ENCODE peak calls at places on chromosomes 4 and X, in nine cellular contexts. One of them, this sample, is unnamed.
A peak's percentile ranks its signal among the peaks of the same experiment; 100 is the strongest.

GRCh38 chr4:42331914-42332368 is 65.3 kb upstream of the SHISA3 start:
- DNase-seq in mucosa of gallbladder: no peak
- DNase-seq in posterior vena cava: no peak
- DNase-seq in AG04449: no peak
- DNase-seq in GM12891: no peak
- DNase-seq in Ammon's horn: no peak
- DNase-seq in IMR-90: peak; percentile 56
- DNase-seq in effector memory CD8-positive, alpha-beta T cell: no peak
- DNase-seq in stimulated activated CD4-positive, alpha-beta T cell treated with anti-CD3 and anti-CD28 coated beads, Interleukin-2, amount 100 ng/mL, for 4 hours: no peak
- DNase-seq in this sample: peak; percentile 11

GRCh38 chr4:122480023-122480422 is 23.5 kb upstream of the IL2 start:
- DNase-seq in GM12891: no peak
- DNase-seq in stimulated activated CD4-positive, alpha-beta T cell treated with anti-CD3 and anti-CD28 coated beads, Interleukin-2, amount 100 ng/mL, for 4 hours: no peak
- DNase-seq in AG04449: no peak
- DNase-seq in posterior vena cava: no peak
- DNase-seq in mucosa of gallbladder: no peak
- DNase-seq in Ammon's horn: no peak
- DNase-seq in effector memory CD8-positive, alpha-beta T cell: no peak
- DNase-seq in IMR-90: peak; percentile 44
- DNase-seq in this sample: peak; percentile 46

GRCh38 chrX:152070186-152070585 is 68.2 kb downstream of the MAGEA10 start:
- DNase-seq in stimulated activated CD4-positive, alpha-beta T cell treated with anti-CD3 and anti-CD28 coated beads, Interleukin-2, amount 100 ng/mL, for 4 hours: no peak
- DNase-seq in IMR-90: no peak
- DNase-seq in mucosa of gallbladder: no peak
- DNase-seq in GM12891: no peak
- DNase-seq in Ammon's horn: no peak
- DNase-seq in effector memory CD8-positive, alpha-beta T cell: no peak
- DNase-seq in posterior vena cava: no peak
- DNase-seq in AG04449: no peak
- DNase-seq in this sample: no peak

GRCh38 chr4:123478859-123479345 is 82.3 kb downstream of the SPRY1 start:
- DNase-seq in IMR-90: peak; percentile 49
- DNase-seq in effector memory CD8-positive, alpha-beta T cell: no peak
- DNase-seq in GM12891: no peak
- DNase-seq in mucosa of gallbladder: peak; percentile 50
- DNase-seq in AG04449: peak; percentile 19
- DNase-seq in posterior vena cava: no peak
- DNase-seq in stimulated activated CD4-positive, alpha-beta T cell treated with anti-CD3 and anti-CD28 coated beads, Interleukin-2, amount 100 ng/mL, for 4 hours: no peak
- DNase-seq in Ammon's horn: no peak
- DNase-seq in this sample: peak; percentile 27

GRCh38 chr4:98318521-98318920 is 57.3 kb downstream of the RAP1GDS1 start:
- DNase-seq in GM12891: no peak
- DNase-seq in posterior vena cava: no peak
- DNase-seq in Ammon's horn: no peak
- DNase-seq in stimulated activated CD4-positive, alpha-beta T cell treated with anti-CD3 and anti-CD28 coated beads, Interleukin-2, amount 100 ng/mL, for 4 hours: no peak
- DNase-seq in mucosa of gallbladder: no peak
- DNase-seq in AG04449: no peak
- DNase-seq in IMR-90: no peak
- DNase-seq in effector memory CD8-positive, alpha-beta T cell: no peak
- DNase-seq in this sample: no peak

GRCh38 chrX:84729809-84730208 is 227.6 kb upstream of the HDX start:
- DNase-seq in GM12891: peak; percentile 1
- DNase-seq in effector memory CD8-positive, alpha-beta T cell: no peak
- DNase-seq in IMR-90: peak; percentile 31
- DNase-seq in AG04449: no peak
- DNase-seq in Ammon's horn: peak; percentile 40
- DNase-seq in stimulated activated CD4-positive, alpha-beta T cell treated with anti-CD3 and anti-CD28 coated beads, Interleukin-2, amount 100 ng/mL, for 4 hours: no peak
- DNase-seq in mucosa of gallbladder: no peak
- DNase-seq in posterior vena cava: no peak
- DNase-seq in this sample: no peak

GRCh38 chr4:33067221-33067620 is 2347.1 kb downstream of the PCDH7 start:
- DNase-seq in IMR-90: peak; percentile 18
- DNase-seq in mucosa of gallbladder: no peak
- DNase-seq in stimulated activated CD4-positive, alpha-beta T cell treated with anti-CD3 and anti-CD28 coated beads, Interleukin-2, amount 100 ng/mL, for 4 hours: no peak
- DNase-seq in AG04449: no peak
- DNase-seq in Ammon's horn: no peak
- DNase-seq in effector memory CD8-positive, alpha-beta T cell: no peak
- DNase-seq in posterior vena cava: no peak
- DNase-seq in GM12891: no peak
- DNase-seq in this sample: no peak

GRCh38 chr4:144820115-144820514 is 174.2 kb downstream of the HHIP start:
- DNase-seq in Ammon's horn: no peak
- DNase-seq in effector memory CD8-positive, alpha-beta T cell: no peak
- DNase-seq in mucosa of gallbladder: no peak
- DNase-seq in posterior vena cava: no peak
- DNase-seq in IMR-90: peak; percentile 11
- DNase-seq in GM12891: no peak
- DNase-seq in stimulated activated CD4-positive, alpha-beta T cell treated with anti-CD3 and anti-CD28 coated beads, Interleukin-2, amount 100 ng/mL, for 4 hours: no peak
- DNase-seq in AG04449: peak; percentile 21
- DNase-seq in this sample: no peak

GRCh38 chr4:72326692-72327632 is 242.1 kb downstream of the ADAMTS3 start:
- DNase-seq in mucosa of gallbladder: no peak
- DNase-seq in stimulated activated CD4-positive, alpha-beta T cell treated with anti-CD3 and anti-CD28 coated beads, Interleukin-2, amount 100 ng/mL, for 4 hours: no peak
- DNase-seq in GM12891: no peak
- DNase-seq in IMR-90: peak; percentile 42
- DNase-seq in AG04449: peak; percentile 4
- DNase-seq in posterior vena cava: no peak
- DNase-seq in effector memory CD8-positive, alpha-beta T cell: no peak
- DNase-seq in Ammon's horn: peak; percentile 23
- DNase-seq in this sample: no peak

GRCh38 chr4:15551740-15552446 is 82.2 kb downstream of the CC2D2A start:
- DNase-seq in AG04449: no peak
- DNase-seq in stimulated activated CD4-positive, alpha-beta T cell treated with anti-CD3 and anti-CD28 coated beads, Interleukin-2, amount 100 ng/mL, for 4 hours: no peak
- DNase-seq in effector memory CD8-positive, alpha-beta T cell: no peak
- DNase-seq in mucosa of gallbladder: no peak
- DNase-seq in posterior vena cava: no peak
- DNase-seq in IMR-90: no peak
- DNase-seq in GM12891: no peak
- DNase-seq in Ammon's horn: no peak
- DNase-seq in this sample: no peak

GRCh38 chr4:99436462-99436861 is 1.3 kb upstream of the ADH7 start:
- DNase-seq in IMR-90: no peak
- DNase-seq in effector memory CD8-positive, alpha-beta T cell: no peak
- DNase-seq in Ammon's horn: no peak
- DNase-seq in posterior vena cava: no peak
- DNase-seq in mucosa of gallbladder: no peak
- DNase-seq in GM12891: no peak
- DNase-seq in stimulated activated CD4-positive, alpha-beta T cell treated with anti-CD3 and anti-CD28 coated beads, Interleukin-2, amount 100 ng/mL, for 4 hours: no peak
- DNase-seq in AG04449: no peak
- DNase-seq in this sample: no peak

GRCh38 chr4:45576275-45576674 is 547.6 kb downstream of the GABRG1 start:
- DNase-seq in GM12891: no peak
- DNase-seq in posterior vena cava: no peak
- DNase-seq in AG04449: no peak
- DNase-seq in effector memory CD8-positive, alpha-beta T cell: no peak
- DNase-seq in mucosa of gallbladder: no peak
- DNase-seq in Ammon's horn: no peak
- DNase-seq in stimulated activated CD4-positive, alpha-beta T cell treated with anti-CD3 and anti-CD28 coated beads, Interleukin-2, amount 100 ng/mL, for 4 hours: no peak
- DNase-seq in IMR-90: no peak
- DNase-seq in this sample: no peak

GRCh38 chr4:159070742-159071141 is 32.1 kb upstream of the RAPGEF2 start:
- DNase-seq in posterior vena cava: no peak
- DNase-seq in GM12891: no peak
- DNase-seq in IMR-90: peak; percentile 74
- DNase-seq in mucosa of gallbladder: no peak
- DNase-seq in stimulated activated CD4-positive, alpha-beta T cell treated with anti-CD3 and anti-CD28 coated beads, Interleukin-2, amount 100 ng/mL, for 4 hours: no peak
- DNase-seq in Ammon's horn: peak; percentile 68
- DNase-seq in effector memory CD8-positive, alpha-beta T cell: no peak
- DNase-seq in AG04449: no peak
- DNase-seq in this sample: peak; percentile 62

GRCh38 chrX:78693547-78693946 is 34.4 kb upstream of the RTL3 start:
- DNase-seq in effector memory CD8-positive, alpha-beta T cell: no peak
- DNase-seq in IMR-90: no peak
- DNase-seq in Ammon's horn: no peak
- DNase-seq in AG04449: no peak
- DNase-seq in stimulated activated CD4-positive, alpha-beta T cell treated with anti-CD3 and anti-CD28 coated beads, Interleukin-2, amount 100 ng/mL, for 4 hours: no peak
- DNase-seq in posterior vena cava: no peak
- DNase-seq in mucosa of gallbladder: no peak
- DNase-seq in GM12891: no peak
- DNase-seq in this sample: no peak

GRCh38 chr4:26321326-26322276 is 787 bp downstream of the RBPJ start:
- DNase-seq in effector memory CD8-positive, alpha-beta T cell: peak; percentile 30
- DNase-seq in Ammon's horn: peak; percentile 45
- DNase-seq in mucosa of gallbladder: no peak
- DNase-seq in stimulated activated CD4-positive, alpha-beta T cell treated with anti-CD3 and anti-CD28 coated beads, Interleukin-2, amount 100 ng/mL, for 4 hours: peak; percentile 13
- DNase-seq in AG04449: no peak
- DNase-seq in IMR-90: peak; percentile 41
- DNase-seq in posterior vena cava: no peak
- DNase-seq in GM12891: no peak
- DNase-seq in this sample: no peak

GRCh38 chr4:87973283-87974169 is 2.0 kb upstream of the SPP1 start:
- DNase-seq in mucosa of gallbladder: peak; percentile 57
- DNase-seq in posterior vena cava: no peak
- DNase-seq in stimulated activated CD4-positive, alpha-beta T cell treated with anti-CD3 and anti-CD28 coated beads, Interleukin-2, amount 100 ng/mL, for 4 hours: no peak
- DNase-seq in effector memory CD8-positive, alpha-beta T cell: peak; percentile 11
- DNase-seq in GM12891: no peak
- DNase-seq in Ammon's horn: peak; percentile 83
- DNase-seq in AG04449: peak; percentile 82
- DNase-seq in IMR-90: peak; percentile 84
- DNase-seq in this sample: no peak

GRCh38 chrX:17559728-17560379 is 177.4 kb upstream of the SCML1 start:
- DNase-seq in posterior vena cava: no peak
- DNase-seq in GM12891: no peak
- DNase-seq in effector memory CD8-positive, alpha-beta T cell: no peak
- DNase-seq in stimulated activated CD4-positive, alpha-beta T cell treated with anti-CD3 and anti-CD28 coated beads, Interleukin-2, amount 100 ng/mL, for 4 hours: no peak
- DNase-seq in AG04449: no peak
- DNase-seq in IMR-90: peak; percentile 92
- DNase-seq in Ammon's horn: no peak
- DNase-seq in mucosa of gallbladder: peak; percentile 33
- DNase-seq in this sample: no peak

This sample was measured in non-pigmented ciliary epithelial cell.